ENCODE peak calls at places on chromosomes 16 and 17, in five cellular contexts. Z, L, H, O and R are unnamed samples. For H3K4me1, the result is how much of the 10 kb centered on the place peaks cover.

GRCh38 chr17:72119963-72120877 is 600 bp upstream of the SOX9 start:
- DNase-seq in Z (peak), L (no peak), H (peak), O (peak), R (no peak)

GRCh38 chr17:63626551-63627228 is 4.5 kb downstream of the MAP3K3 start:
- DNase-seq in Z (no peak), L (no peak), H (peak), O (no peak), R (no peak)

GRCh38 chr17:56801506-56802178 is 32.1 kb downstream of the C17orf67 start:
- DNase-seq in Z (no peak), L (no peak), H (no peak), O (no peak), R (no peak)

GRCh38 chr17:71757156-71757555 is 363.7 kb upstream of the SOX9 start:
- DNase-seq in Z (no peak), L (no peak), H (peak), O (no peak), R (no peak)

GRCh38 chr16:67910162-67910561 is 17.1 kb downstream of the PSKH1 start:
- DNase-seq in Z (no peak), L (no peak), H (peak), O (no peak), R (no peak)

GRCh38 chr16:80027007-80027965 is 426.7 kb upstream of the MAF start:
- DNase-seq in Z (peak), L (peak), H (peak), O (peak), R (peak)

GRCh38 chr17:59167571-59168001 is 12.0 kb downstream of the PRR11 start:
- DNase-seq in Z (no peak), L (no peak), H (no peak), O (no peak), R (no peak)

GRCh38 chr17:61415374-61416210 is 15.9 kb downstream of the TBX2 start:
- DNase-seq in Z (no peak), L (no peak), H (peak), O (no peak), R (no peak)

GRCh38 chr17:39872700-39873099 is 4.7 kb downstream of the ZPBP2 start:
- DNase-seq in Z (no peak), L (no peak), H (peak), O (no peak), R (no peak)

GRCh38 chr16:50696575-50697420 is 3.4 kb downstream of the NOD2 start:
- DNase-seq in Z (peak), L (peak), H (peak), O (peak), R (peak)

GRCh38 chr17:47800686-47801085 is 20.9 kb downstream of the OSBPL7 start:
- DNase-seq in Z (no peak), L (no peak), H (no peak), O (no peak), R (no peak)

GRCh38 chr17:72363336-72363620 is 242.5 kb downstream of the SOX9 start:
- DNase-seq in Z (no peak), L (no peak), H (peak), O (no peak), R (no peak)

GRCh38 chr17:74686761-74687160 is 26.0 kb downstream of the CD300LF start:
- DNase-seq in Z (no peak), L (no peak), H (no peak), O (no peak), R (no peak)

GRCh38 chr17:60445144-60445543 is 22.9 kb downstream of the CHCT1 start:
- DNase-seq in Z (no peak), L (no peak), H (no peak), O (no peak), R (no peak)

GRCh38 chr17:17419621-17420020 is 57.2 kb upstream of the MED9 start:
- DNase-seq in Z (no peak), L (no peak), H (no peak), O (no peak), R (no peak)

GRCh38 chr17:20111538-20111937 is 102.4 kb downstream of the SPECC1 start:
- DNase-seq in Z (no peak), L (no peak), H (no peak), O (no peak), R (no peak)

GRCh38 chr17:54891176-54891821 is 9.4 kb upstream of the TOM1L1 start:
- DNase-seq in Z (no peak), L (no peak), H (peak), O (peak), R (no peak)

GRCh38 chr17:28744802-28745051 is 916 bp downstream of the TRAF4 start:
- DNase-seq in Z (no peak), L (no peak), H (no peak), O (no peak), R (no peak)

GRCh38 chr17:17539591-17539990 is 43.4 kb upstream of the RASD1 start:
- DNase-seq in Z (no peak), L (no peak), H (no peak), O (no peak), R (no peak)

GRCh38 chr17:1890758-1891450 is 61.1 kb downstream of the RPA1 start:
- DNase-seq in Z (no peak), L (no peak), H (no peak), O (no peak), R (no peak)

GRCh38 chr17:71184716-71185115 is 936.1 kb upstream of the SOX9 start:
- DNase-seq in Z (peak), L (no peak), H (peak), O (no peak), R (no peak)

GRCh38 chr17:43401293-43401692 is 2.5 kb downstream of the ARL4D start:
- DNase-seq in Z (peak), L (peak), H (peak), O (peak), R (no peak)

GRCh38 chr16:425740-426114 is 278 bp downstream of the RAB11FIP3 start:
- DNase-seq in Z (no peak), L (no peak), H (peak), O (no peak), R (no peak)

GRCh38 chr17:18017958-18018357 is 21.0 kb downstream of the ATPAF2 start:
- DNase-seq in Z (no peak), L (no peak), H (no peak), O (no peak), R (no peak)

GRCh38 chr16:2474877-2475412 is at the start of gene TBC1D24:
- DNase-seq in Z (peak), L (no peak), H (peak), O (peak), R (peak)

GRCh38 chr17:82014971-82015310 is 7.7 kb downstream of the CENPX start:
- DNase-seq in Z (no peak), L (no peak), H (no peak), O (no peak), R (no peak)

GRCh38 chr17:28219771-28220170 is 99.2 kb upstream of the TMEM97 start:
- DNase-seq in Z (no peak), L (no peak), H (no peak), O (no peak), R (no peak)

GRCh38 chr17:50209472-50210248 is 8.2 kb upstream of the COL1A1 start:
- DNase-seq in Z (peak), L (peak), H (peak), O (no peak), R (peak)
- H3K4me1 ChIP-seq in Z (half or more), L (under half), H (half or more), O (under half), R (under half)

DNA sequence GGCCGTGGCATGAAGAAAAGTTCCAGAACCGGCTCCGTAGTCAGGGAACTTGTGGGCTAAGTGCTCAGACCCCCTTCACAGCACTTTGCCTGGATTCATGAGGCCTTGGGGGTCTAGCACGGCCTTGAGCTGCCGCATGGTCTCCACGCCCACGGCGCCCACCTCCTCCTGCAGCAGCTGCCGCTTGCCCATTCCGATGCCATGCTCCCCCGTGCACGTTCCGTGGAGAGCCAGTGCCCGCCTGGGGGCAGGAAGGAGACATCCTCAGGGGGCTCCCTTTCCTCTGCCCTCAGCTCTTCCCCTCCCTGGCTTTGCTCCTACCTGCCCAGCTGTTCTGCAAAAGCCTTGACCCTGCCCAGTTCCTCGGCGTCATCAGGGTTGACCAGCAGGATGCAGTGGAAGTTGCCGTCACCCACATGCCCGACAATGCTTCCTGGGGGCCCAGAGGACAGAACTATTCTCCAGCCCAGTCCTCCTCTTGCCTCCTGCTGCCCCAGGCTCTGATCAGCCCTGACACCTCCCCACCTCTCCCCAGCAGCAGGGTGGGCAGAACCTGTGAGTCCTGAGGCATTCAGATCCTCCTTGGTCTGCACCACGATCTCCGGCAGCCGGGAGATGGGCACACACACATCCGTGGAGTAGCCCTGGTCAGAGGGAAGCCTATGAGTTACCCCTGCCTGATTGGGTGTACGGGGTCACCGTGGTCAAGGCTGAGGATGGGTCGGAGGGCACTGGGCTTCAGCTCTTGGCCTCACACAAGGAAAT is 4.1 kb downstream of the LDHD start:
- DNase-seq in Z (no peak), L (no peak), H (no peak), O (no peak), R (no peak)
- H3K4me1 ChIP-seq in Z (half or more), L (under half), H (under half), O (under half), R (under half)

GRCh38 chr16:11262915-11263314 is 6.2 kb downstream of the TNP2 start:
- DNase-seq in Z (no peak), L (no peak), H (no peak), O (no peak), R (no peak)

GRCh38 chr16:11259655-11260595 is 3.9 kb upstream of the SOCS1 start:
- DNase-seq in Z (no peak), L (no peak), H (no peak), O (no peak), R (no peak)

GRCh38 chr16:11259288-11259621 is 3.3 kb upstream of the SOCS1 start:
- DNase-seq in Z (no peak), L (no peak), H (peak), O (no peak), R (no peak)

GRCh38 chr16:11258553-11259287 is 2.7 kb upstream of the SOCS1 start:
- DNase-seq in Z (peak), L (no peak), H (peak), O (no peak), R (peak)

DNA sequence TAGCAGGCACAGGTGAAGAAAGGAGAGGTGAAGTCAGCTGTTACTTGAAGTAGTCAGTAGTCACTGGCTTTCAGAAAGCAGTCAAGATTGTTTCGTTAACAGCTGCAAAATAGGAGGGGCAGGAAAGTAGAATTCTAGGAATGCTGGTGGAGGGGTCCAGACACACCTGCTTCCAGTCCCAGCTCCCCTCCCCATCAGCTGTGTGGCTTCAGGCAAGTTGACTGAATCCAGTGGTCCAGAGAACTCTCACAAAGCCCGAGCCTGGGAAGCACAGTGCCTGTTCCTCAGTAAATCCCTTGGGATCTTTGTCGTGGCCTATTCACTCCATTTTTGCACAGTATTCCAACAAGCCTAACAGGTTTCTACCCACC is 4.6 kb upstream of the SOCS1 start:
- DNase-seq in Z (no peak), L (no peak), H (no peak), O (no peak), R (no peak)
- H3K4me1 ChIP-seq in Z (under half), L (under half), H (under half), O (under half), R (under half)

GRCh38 chr17:66750756-66751543 is 84.0 kb upstream of the CACNG5 start:
- DNase-seq in Z (no peak), L (no peak), H (no peak), O (no peak), R (no peak)

GRCh38 chr17:66749217-66749832 is 85.6 kb upstream of the CACNG5 start:
- DNase-seq in Z (no peak), L (no peak), H (no peak), O (no peak), R (no peak)

GRCh38 chr17:66747561-66748275 is 87.2 kb upstream of the CACNG5 start:
- DNase-seq in Z (no peak), L (no peak), H (peak), O (no peak), R (no peak)

GRCh38 chr17:66748578-66748977 is 86.3 kb upstream of the CACNG5 start:
- DNase-seq in Z (no peak), L (no peak), H (no peak), O (no peak), R (no peak)

GRCh38 chr17:66746736-66747135 is 88.2 kb upstream of the CACNG5 start:
- DNase-seq in Z (no peak), L (no peak), H (peak), O (no peak), R (no peak)
- H3K4me1 ChIP-seq in Z (under half), L (under half), H (under half), O (under half), R (under half)

GRCh38 chr17:36124879-36125824 is 21.5 kb downstream of the CCL4 start:
- DNase-seq in Z (no peak), L (no peak), H (no peak), O (no peak), R (no peak)

GRCh38 chr17:36123431-36123830 is 19.8 kb downstream of the CCL4 start:
- DNase-seq in Z (no peak), L (no peak), H (no peak), O (no peak), R (no peak)

GRCh38 chr17:36118477-36119353 is 15.1 kb downstream of the CCL4 start:
- DNase-seq in Z (no peak), L (no peak), H (no peak), O (peak), R (no peak)

GRCh38 chr17:36117505-36118382 is 14.1 kb downstream of the CCL4 start:
- DNase-seq in Z (no peak), L (no peak), H (no peak), O (no peak), R (no peak)

DNA sequence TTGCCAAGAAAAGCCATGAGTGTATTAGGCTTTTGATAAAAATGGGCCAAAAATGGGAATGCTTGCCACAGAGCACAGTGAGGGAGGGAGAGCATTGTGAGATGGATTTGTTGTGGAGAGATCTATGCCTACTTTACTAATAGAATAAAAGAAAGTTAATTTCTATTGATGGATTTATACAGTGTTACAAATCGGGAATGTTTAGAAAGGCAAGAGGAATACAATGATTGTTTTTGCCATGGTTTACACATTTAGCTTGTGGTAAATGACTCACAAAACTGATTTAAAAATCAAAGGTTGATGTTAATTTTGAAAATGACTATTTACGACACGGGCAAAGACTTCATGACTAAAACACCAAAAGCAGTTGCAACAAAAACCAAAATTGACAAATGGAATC is 16.6 kb downstream of the CCL4 start:
- DNase-seq in Z (no peak), L (no peak), H (no peak), O (no peak), R (no peak)
- H3K4me1 ChIP-seq in Z (under half), L (under half), H (under half), O (under half), R (under half)

DNA sequence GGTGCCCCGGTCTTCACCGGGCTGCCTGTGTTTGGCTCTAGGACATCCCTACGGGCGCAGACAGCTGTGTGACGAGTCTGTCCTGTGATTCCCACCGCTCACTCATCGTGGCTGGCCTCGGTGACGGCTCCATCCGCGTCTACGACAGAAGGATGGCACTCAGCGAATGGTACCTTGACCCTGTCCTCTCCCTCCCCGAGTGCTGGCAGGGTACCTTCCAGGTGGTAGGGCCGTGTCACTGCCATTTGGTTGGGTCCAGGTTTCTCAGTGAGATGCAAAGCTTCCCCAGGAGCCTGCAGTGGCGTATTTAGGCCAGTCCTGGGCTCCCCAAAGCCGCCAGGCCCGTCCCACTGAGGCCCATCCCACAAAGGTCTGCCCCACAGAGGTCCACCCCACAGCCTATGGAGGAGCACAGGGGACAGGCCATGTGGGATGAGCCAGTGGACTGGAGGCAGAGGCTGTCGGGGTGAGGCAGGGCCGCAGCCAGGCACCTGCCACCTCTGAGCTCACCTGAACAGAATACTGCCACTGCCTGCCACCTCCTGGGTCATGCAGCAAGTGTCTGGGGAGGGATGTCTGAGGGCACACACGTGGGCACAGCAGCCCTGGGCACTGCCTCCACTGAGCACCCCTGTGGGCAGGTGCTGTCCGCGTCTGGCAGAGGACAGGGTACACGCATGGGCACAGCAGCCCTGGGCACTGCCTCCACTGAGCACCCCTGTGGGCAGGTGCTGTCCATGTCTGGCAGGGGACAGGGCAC is 31.4 kb upstream of the CHMP6 start:
- DNase-seq in Z (no peak), L (no peak), H (no peak), O (no peak), R (no peak)
- H3K4me1 ChIP-seq in Z (under half), L (under half), H (under half), O (under half), R (under half)